ENCODE peak calls at places on chromosomes 2 and 18, in nine cellular contexts. P is heart left ventricle, C is endodermal cell, X is endothelial cell of umbilical vein, W is H9, L is esophagus muscularis mucosa, F is tibial nerve, K is right cardiac atrium, R is foreskin keratinocyte. I is an unnamed sample.
A peak's percentile ranks its signal among the peaks of the same experiment; 100 is the strongest.

GRCh38 chr18:45787346-45787745 is 38.1 kb upstream of the SIGLEC15 start:
- DNase-seq in P (no peak), F (no peak), R (no peak), L (peak; percentile 7), W (no peak), X (no peak), C (no peak), K (no peak), I (no peak)

GRCh38 chr2:209638346-209638745 is 133.3 kb upstream of the UNC80 start:
- DNase-seq in W (no peak), K (no peak), X (peak; percentile 56), R (peak; percentile 85), F (no peak), L (no peak), P (no peak), C (no peak), I (no peak)

GRCh38 chr18:48988508-48989303 is 37.9 kb upstream of the SMAD7 start:
- DNase-seq in C (peak; percentile 38), F (no peak), P (no peak), K (peak; percentile 12), X (no peak), W (no peak), L (no peak), R (no peak), I (no peak)

GRCh38 chr18:6557470-6558245 is 142.9 kb upstream of the L3MBTL4 start:
- DNase-seq in F (peak; percentile 29), W (peak; percentile 75), X (no peak), L (peak; percentile 82), C (peak; percentile 74), P (no peak), R (no peak), K (no peak), I (no peak)

GRCh38 chr2:231530099-231531085 is at the start of gene NMUR1:
- DNase-seq in L (no peak), K (peak; percentile 66), F (peak; percentile 29), W (peak; percentile 75), R (no peak), X (peak; percentile 39), C (peak; percentile 88), P (peak; percentile 56), I (peak; percentile 25)

GRCh38 chr2:80459028-80459427 is 154.5 kb upstream of the LRRTM1 start:
- DNase-seq in P (no peak), R (no peak), L (no peak), C (no peak), F (no peak), W (no peak), X (no peak), K (no peak), I (no peak)

GRCh38 chr18:73511751-73512525 is 635.7 kb downstream of the FBXO15 start:
- DNase-seq in X (no peak), C (no peak), K (no peak), L (no peak), R (no peak), F (no peak), W (no peak), P (no peak), I (no peak)

GRCh38 chr18:57029761-57030160 is 117.1 kb upstream of the BOD1L2 start:
- DNase-seq in P (no peak), R (no peak), W (peak; percentile 60), F (no peak), X (no peak), C (peak; percentile 74), K (no peak), L (peak; percentile 72), I (peak; percentile 16)

GRCh38 chr2:29336334-29336733 is 221.1 kb downstream of the CLIP4 start:
- DNase-seq in W (no peak), P (no peak), C (no peak), K (no peak), X (no peak), R (no peak), F (no peak), L (no peak), I (no peak)

GRCh38 chr18:13120967-13121586 is 97.5 kb upstream of the LDLRAD4 start:
- DNase-seq in W (no peak), L (no peak), R (no peak), C (no peak), X (no peak), K (no peak), P (no peak), F (no peak), I (no peak)

GRCh38 chr2:231554748-231555545 is 24.7 kb upstream of the NMUR1 start:
- DNase-seq in R (no peak), L (no peak), W (no peak), F (peak; percentile 54), C (no peak), P (peak; percentile 61), X (peak; percentile 42), K (peak; percentile 70), I (no peak)

GRCh38 chr18:37453754-37454153 is 111.8 kb downstream of the CELF4 start:
- DNase-seq in C (no peak), F (no peak), R (no peak), W (no peak), P (no peak), X (no peak), L (no peak), K (no peak), I (no peak)

GRCh38 chr2:58042486-58042970 is 4.1 kb upstream of the VRK2 start:
- DNase-seq in R (peak; percentile 95), W (no peak), L (no peak), F (no peak), C (no peak), K (no peak), X (peak; percentile 95), P (no peak), I (no peak)

GRCh38 chr18:23547806-23548205 is 38.5 kb downstream of the NPC1 start:
- DNase-seq in P (no peak), R (peak; percentile 44), W (no peak), C (no peak), K (no peak), X (no peak), L (no peak), F (no peak), I (no peak)

GRCh38 chr18:75544496-75544895 is 117.0 kb upstream of the SMIM21 start:
- DNase-seq in L (peak; percentile 42), F (no peak), P (no peak), C (no peak), R (peak; percentile 83), K (no peak), X (no peak), W (no peak), I (no peak)

GRCh38 chr2:95307036-95307435 is 9.9 kb downstream of the KCNIP3 start:
- DNase-seq in K (no peak), R (no peak), F (no peak), L (no peak), X (no peak), P (no peak), C (peak; percentile 58), W (no peak), I (no peak)
- H3K27ac ChIP-seq in K (no peak overlapping the region), R (no peak overlapping the region), F (no peak overlapping the region), L (no peak overlapping the region), X (no peak overlapping the region), P (no peak overlapping the region), C (no peak overlapping the region), W (no peak overlapping the region), I (no peak overlapping the region)

DNA sequence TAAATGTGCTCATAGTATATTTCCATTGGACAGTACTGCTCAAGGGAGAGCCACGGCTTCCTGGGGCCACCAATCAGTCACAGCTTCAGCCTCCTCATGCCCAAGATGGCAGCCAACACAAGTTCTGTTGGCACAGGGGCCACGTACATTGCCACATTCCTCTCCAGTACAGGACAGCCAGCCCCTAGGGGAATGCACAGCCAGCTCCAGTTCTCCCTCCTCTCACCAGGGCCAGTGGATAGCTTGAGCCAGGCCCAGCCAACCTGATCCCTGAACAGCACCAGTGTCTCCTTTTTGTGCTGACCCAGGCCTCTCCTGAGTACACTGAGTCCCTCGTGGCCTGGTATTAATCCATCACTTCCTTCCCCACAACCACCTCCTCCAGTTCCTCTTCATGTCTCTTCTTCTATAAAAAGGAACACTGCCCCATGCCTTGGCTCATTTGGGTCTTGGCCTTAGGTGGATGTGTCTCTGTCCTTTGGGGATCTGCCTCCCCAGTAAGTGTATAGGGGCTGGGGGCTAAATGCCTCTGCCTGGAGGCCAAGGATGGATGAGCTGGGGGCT is 168.7 kb downstream of the TNS1 start:
- DNase-seq in C (no peak), W (no peak), X (no peak), F (no peak), K (peak; percentile 68), P (peak; percentile 84), R (no peak), L (no peak), I (no peak)
- H3K27ac ChIP-seq in C (no peak overlapping the region), W (no peak overlapping the region), X (no peak overlapping the region), F (no peak overlapping the region), K (peak overlapping the region; percentile 78), P (peak overlapping the region; percentile 84), R (no peak overlapping the region), L (peak overlapping the region; percentile 83), I (no peak overlapping the region)

GRCh38 chr2:224910535-224910934 is 131.7 kb downstream of the DOCK10 start:
- DNase-seq in X (peak; percentile 82), F (no peak), P (no peak), K (no peak), C (no peak), L (no peak), R (no peak), W (no peak), I (no peak)
- H3K27ac ChIP-seq in X (no peak overlapping the region), F (peak overlapping the region; percentile 39), P (no peak overlapping the region), K (no peak overlapping the region), C (peak overlapping the region; percentile 96), L (peak overlapping the region; percentile 33), R (no peak overlapping the region), W (no peak overlapping the region), I (no peak overlapping the region)

GRCh38 chr2:39407516-39408296 is 29.4 kb downstream of the MAP4K3 start:
- DNase-seq in R (no peak), K (no peak), P (no peak), F (no peak), C (no peak), L (no peak), X (peak; percentile 41), W (no peak), I (no peak)
- H3K27ac ChIP-seq in R (no peak overlapping the region), K (peak overlapping the region; percentile 5), P (no peak overlapping the region), F (no peak overlapping the region), C (peak overlapping the region; percentile 28), L (no peak overlapping the region), X (no peak overlapping the region), W (peak overlapping the region; percentile 8), I (no peak overlapping the region)

GRCh38 chr18:63859781-63860535 is 27.5 kb upstream of the SERPINB2 start:
- DNase-seq in X (no peak), F (no peak), L (no peak), P (no peak), W (no peak), R (no peak), K (no peak), C (no peak), I (no peak)
- H3K27ac ChIP-seq in X (no peak overlapping the region), F (no peak overlapping the region), L (no peak overlapping the region), P (no peak overlapping the region), W (no peak overlapping the region), R (no peak overlapping the region), K (no peak overlapping the region), C (no peak overlapping the region), I (no peak overlapping the region)

DNA sequence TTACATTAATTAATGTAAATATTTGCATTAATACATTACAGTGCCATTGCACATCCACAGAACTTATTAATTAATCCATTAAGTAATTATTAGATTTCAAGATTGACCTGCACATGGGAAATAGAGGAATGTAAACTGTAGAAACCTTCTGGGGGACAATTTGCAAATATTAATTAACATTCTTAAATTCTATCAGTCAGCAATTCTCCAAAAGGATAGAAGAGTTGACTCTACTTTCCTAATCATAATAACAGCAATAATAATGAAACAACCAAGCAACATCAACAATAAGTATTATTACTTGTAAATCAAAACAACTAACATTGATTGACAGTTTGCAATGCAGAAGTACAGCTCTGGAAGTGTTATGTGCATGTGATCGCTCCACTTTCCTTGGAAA is 281.6 kb upstream of the CRIM1 start:
- DNase-seq in P (no peak), R (no peak), W (no peak), C (no peak), L (no peak), X (no peak), K (no peak), F (no peak), I (no peak)
- H3K27ac ChIP-seq in P (no peak overlapping the region), R (no peak overlapping the region), W (no peak overlapping the region), C (no peak overlapping the region), L (no peak overlapping the region), X (no peak overlapping the region), K (no peak overlapping the region), F (no peak overlapping the region), I (no peak overlapping the region)

I was measured in iPS DF 6.9.